ENCODE peak calls at places on chromosomes 11 and 22, in four cellular contexts. E is HepG2, I is H1, Q is GM12878. H is an unnamed sample.

GRCh38 chr11:70073188-70073817 is 4.8 kb upstream of the ANO1 start:
- DNase-seq in I (peak; percentile 58), Q (no peak), E (no peak), H (no peak)

GRCh38 chr22:22720724-22721261 is 76.4 kb downstream of the GGTLC2 start:
- DNase-seq in Q (peak; percentile 62), I (no peak), E (no peak), H (no peak)

GRCh38 chr11:110479445-110480101 is 49.8 kb downstream of the FDX1 start:
- DNase-seq in I (no peak), E (no peak), Q (no peak), H (no peak)

GRCh38 chr11:38498721-38499120 is 1900.7 kb upstream of the RAG2 start:
- DNase-seq in I (no peak), E (no peak), Q (no peak), H (no peak)

GRCh38 chr22:29023172-29023796 is 38.3 kb downstream of the C22orf31 start:
- DNase-seq in E (no peak), Q (no peak), I (no peak), H (no peak)

GRCh38 chr22:22368516-22368915 is 123.9 kb downstream of the VPREB1 start:
- DNase-seq in I (no peak), E (no peak), Q (no peak), H (no peak)

GRCh38 chr11:33089776-33090175 is 50.4 kb downstream of the TCP11L1 start:
- DNase-seq in E (no peak), I (no peak), Q (no peak), H (no peak)

GRCh38 chr22:25054943-25055511 is 102.5 kb downstream of the KIAA1671 start:
- DNase-seq in E (no peak), Q (no peak), I (no peak), H (no peak)

GRCh38 chr11:11072067-11072466 is 214.2 kb upstream of the ZBED5 start:
- DNase-seq in E (no peak), Q (no peak), I (no peak), H (no peak)

GRCh38 chr11:67054851-67055523 is 1.7 kb upstream of the RHOD start:
- DNase-seq in Q (no peak), I (no peak), E (peak; percentile 94), H (no peak)

GRCh38 chr11:115550291-115551059 is 46.3 kb upstream of the CADM1 start:
- DNase-seq in I (no peak), Q (no peak), E (no peak), H (no peak)

DNA sequence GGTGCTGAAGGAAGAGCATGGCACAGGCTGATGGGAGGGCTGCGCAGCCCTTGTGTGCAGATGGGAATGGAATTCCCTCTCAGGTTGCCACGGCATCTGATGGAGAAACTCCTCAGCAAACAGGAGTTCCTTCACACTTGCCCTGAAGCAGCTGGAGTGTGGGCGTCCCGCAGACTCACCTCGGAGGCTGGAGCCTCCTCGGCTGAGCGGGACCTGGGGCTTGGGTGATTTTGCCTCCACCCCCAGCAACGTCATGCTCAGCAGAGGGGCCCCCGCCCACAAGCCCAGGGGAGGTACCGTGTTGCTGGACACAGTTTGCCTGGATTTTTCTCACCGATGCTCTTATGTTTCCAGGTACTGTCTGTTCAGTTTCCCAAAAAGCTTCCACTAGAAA is 63.4 kb downstream of the MYO7A start:
- DNase-seq in I (no peak), Q (no peak), E (no peak), H (no peak)
- H3K4me3 ChIP-seq in I (no peak overlapping the region), Q (no peak overlapping the region), E (no peak overlapping the region), H (no peak overlapping the region)

GRCh38 chr11:15266999-15267398 is 152.3 kb downstream of the INSC start:
- DNase-seq in Q (no peak), I (no peak), E (no peak), H (no peak)
- TF ChIP-seq SUZ12 in Q (no peak), I (no peak), E (no peak), H (no peak)

GRCh38 chr11:45847908-45848316 is 637 bp downstream of the CRY2 start:
- DNase-seq in E (peak; percentile 41), I (no peak), Q (no peak), H (peak; percentile 64)

GRCh38 chr11:45844822-45845573 is 2.3 kb upstream of the CRY2 start:
- DNase-seq in Q (no peak), E (no peak), I (no peak), H (no peak)

GRCh38 chr11:45846974-45847907 is at the start of gene CRY2:
- DNase-seq in Q (peak; percentile 90), E (peak; percentile 93), I (peak; percentile 100), H (peak; percentile 99)

GRCh38 chr11:45848654-45849081 is 1.4 kb downstream of the CRY2 start:
- DNase-seq in Q (no peak), I (no peak), E (peak; percentile 78), H (no peak)

DNA sequence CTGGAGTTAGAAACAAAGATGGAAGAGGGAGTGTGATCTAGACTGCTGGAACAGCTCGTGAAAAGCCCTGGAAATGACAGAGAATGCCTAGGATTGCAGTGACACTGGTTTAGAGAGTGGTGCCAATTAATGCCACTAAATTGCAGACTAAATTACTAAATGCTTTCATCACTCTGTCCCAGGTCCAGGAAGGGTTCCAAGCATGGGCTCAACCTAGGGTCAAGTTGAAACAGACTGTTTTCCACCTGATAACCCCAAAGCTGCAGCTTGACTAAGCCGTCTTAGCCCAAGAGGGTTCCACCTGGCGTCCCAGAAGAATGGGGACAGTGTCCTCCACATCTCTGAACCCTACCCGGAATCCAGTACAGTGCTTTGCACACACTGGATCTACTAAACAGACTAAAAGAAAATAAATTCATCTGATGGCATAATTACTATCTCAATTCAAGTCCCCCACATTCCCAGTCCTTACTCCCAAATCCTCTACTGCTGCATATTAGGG is 1.1 kb upstream of the CRY2 start:
- DNase-seq in Q (no peak), E (no peak), I (no peak), H (no peak)
- H3K4me3 ChIP-seq in Q (no peak overlapping the region), E (no peak overlapping the region), I (no peak overlapping the region), H (no peak overlapping the region)

DNA sequence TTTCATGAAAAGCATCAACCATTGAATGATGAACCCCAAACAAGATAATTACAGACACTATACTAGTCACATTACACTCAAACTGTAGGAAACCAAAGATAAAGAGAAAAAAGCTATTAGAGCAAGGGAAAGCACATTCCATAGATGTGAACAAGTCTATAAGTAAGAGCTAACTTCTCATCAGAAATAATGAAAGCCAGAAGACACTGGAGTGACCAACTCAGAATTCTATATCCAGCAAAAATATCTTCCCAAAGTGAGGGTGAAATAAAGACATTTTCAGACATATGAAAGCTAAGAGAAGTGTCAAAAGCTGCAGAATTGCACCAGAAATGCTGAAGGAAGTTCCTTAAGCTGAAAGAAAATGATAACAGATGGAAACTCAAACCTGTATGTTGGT is 17.3 kb downstream of the FCHSD2 start:
- DNase-seq in E (no peak), I (no peak), Q (no peak), H (no peak)
- TF ChIP-seq SUZ12 in E (no peak), I (no peak), Q (no peak), H (no peak)

GRCh38 chr22:26587991-26588613 is 1.8 kb downstream of the TPST2 start:
- DNase-seq in E (no peak), I (no peak), Q (no peak), H (no peak)

GRCh38 chr22:26590525-26590858 is 560 bp upstream of the TPST2 start:
- DNase-seq in E (peak; percentile 4), Q (no peak), I (no peak), H (no peak)

GRCh38 chr22:26589845-26590524 is at the start of gene TPST2:
- DNase-seq in I (peak; percentile 85), E (peak; percentile 38), Q (no peak), H (peak; percentile 47)

GRCh38 chr22:26588749-26589366 is 1.1 kb downstream of the TPST2 start:
- DNase-seq in E (peak; percentile 17), Q (no peak), I (no peak), H (no peak)

DNA sequence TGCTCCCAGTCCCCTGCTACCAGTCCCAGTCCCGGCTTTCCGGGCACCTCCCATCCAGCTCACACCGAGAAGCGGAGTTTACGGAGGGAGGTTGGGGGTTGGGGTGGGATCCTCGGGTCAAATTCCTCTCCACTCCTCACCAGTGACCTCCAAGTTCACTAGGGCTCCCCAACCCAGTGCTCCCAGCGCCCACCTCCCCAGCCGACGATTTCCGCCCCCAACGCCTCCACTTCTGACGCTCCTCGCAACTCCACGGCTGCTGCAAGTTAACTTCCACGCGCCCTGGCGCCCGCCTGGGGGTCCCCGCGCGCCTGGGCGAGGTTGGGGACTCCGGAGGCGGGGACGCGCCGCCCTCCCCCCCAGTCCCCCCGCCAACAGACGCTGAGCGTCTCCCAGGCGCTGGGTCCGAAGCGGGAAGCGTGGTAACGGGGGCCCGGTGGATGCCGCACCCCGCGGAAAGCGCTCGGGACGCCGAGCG is 526 bp downstream of the TPST2 start:
- DNase-seq in Q (no peak), I (peak; percentile 61), E (no peak), H (no peak)
- H3K4me3 ChIP-seq in Q (peak overlapping the region; percentile 89), I (peak overlapping the region; percentile 64), E (peak overlapping the region; percentile 99), H (peak overlapping the region; percentile 65)

DNA sequence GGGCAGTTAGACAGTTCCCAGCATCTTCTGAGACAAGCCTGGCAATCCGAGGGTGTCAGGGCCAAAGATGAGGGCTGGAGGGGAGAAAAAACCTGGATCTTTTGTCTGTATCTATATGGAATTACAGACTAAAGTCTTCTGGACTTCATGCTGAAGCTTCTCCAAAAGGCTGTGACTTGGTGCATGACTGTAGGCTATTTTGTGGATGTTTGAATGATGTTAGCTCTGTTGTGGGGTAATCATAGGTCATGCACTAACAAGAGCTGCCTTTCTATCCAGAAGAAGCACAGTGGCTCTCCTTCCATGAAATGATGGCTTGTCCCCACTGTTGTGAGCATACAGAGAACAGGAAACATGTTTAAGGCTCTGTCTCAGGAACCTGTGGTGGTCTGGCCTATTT is 263.3 kb upstream of the PLET1 start:
- DNase-seq in E (no peak), Q (no peak), I (no peak), H (no peak)
- TF ChIP-seq SUZ12 in E (no peak), Q (no peak), I (no peak), H (no peak)

DNA sequence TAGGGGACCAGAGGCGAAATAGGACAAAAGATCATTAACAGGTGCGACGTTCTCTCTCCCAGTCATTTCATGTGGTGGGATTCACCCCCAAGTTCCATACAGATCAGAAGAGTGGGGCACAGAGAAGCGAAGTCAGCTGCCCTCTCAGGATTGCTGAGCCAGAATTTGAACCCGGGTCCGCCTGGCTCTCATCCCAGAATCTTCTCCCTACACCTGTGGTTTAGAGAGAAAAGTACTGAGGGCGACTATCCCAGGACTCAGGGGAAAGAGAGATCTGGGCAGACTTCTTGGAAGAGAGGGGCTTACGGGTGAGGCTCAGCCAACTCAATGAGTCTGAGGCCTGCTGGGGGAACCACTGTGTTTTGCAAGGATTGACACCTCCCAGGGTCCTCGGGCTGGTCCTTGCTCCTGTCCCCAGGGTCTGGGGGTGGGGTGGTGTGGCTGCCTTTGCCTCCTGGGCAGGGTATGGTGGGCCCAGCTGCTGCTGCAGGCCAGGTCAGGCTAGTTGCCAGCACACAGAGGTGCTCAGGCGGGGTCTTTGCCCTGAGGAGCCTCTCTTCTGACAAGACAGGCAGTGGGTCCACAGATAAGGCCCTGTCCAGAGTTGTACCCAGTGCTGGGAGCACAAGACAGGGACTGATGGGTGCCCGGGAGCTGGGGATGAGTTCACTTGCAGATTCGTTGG is 1.1 kb downstream of the CAPN5 start:
- DNase-seq in Q (no peak), I (no peak), E (no peak), H (no peak)
- H3K4me3 ChIP-seq in Q (no peak overlapping the region), I (peak overlapping the region; percentile 40), E (peak overlapping the region; percentile 53), H (peak overlapping the region; percentile 49)

DNA sequence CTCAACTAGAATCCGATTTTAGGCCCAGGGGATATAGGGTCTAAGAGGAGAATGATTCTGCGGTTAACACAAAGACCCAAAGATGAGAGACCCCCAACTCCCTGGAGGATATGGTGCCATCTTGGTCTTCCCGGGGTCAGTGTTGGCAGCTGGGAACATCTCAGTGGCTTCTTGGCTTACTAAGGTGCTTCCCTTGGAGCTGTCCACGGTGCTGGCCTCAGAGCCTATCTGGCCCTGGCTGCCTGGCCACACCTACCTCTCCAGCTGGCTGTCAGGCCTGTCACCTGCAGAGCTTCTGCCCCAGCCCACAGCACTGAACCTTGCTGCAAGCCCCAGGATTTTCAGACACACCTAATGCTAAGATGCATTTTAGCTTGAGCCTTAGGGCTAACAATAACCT is 70.7 kb upstream of the THY1 start:
- DNase-seq in I (peak; percentile 86), Q (no peak), E (no peak), H (peak; percentile 61)
- TF ChIP-seq SUZ12 in I (no peak), Q (no peak), E (no peak), H (no peak)